ENCODE peak calls at places on chromosomes 11 and 22, in eight cellular contexts. R is endothelial cell of umbilical vein, X is uterus, V is stomach, M is heart right ventricle, Z is esophagus muscularis mucosa, C is testis, K is mesenchymal stem cell. S is an unnamed sample.

GRCh38 chr11:119728226-119728626 is 774 bp downstream of the NECTIN1 start:
- DNase-seq in R (peak; percentile 14), X (no peak), V (no peak), M (no peak), Z (no peak), C (no peak), K (peak; percentile 22), S (no peak)

GRCh38 chr11:19832166-19832750 is 119.6 kb downstream of the NAV2 start:
- DNase-seq in R (no peak), X (no peak), V (no peak), M (no peak), Z (no peak), C (no peak), K (no peak), S (no peak)

GRCh38 chr11:9130297-9130696 is 38.9 kb upstream of the SCUBE2 start:
- DNase-seq in R (no peak), X (no peak), V (no peak), M (no peak), Z (no peak), C (no peak), K (no peak), S (no peak)

GRCh38 chr11:120547301-120547700 is 35.8 kb downstream of the GRIK4 start:
- DNase-seq in R (no peak), X (no peak), V (no peak), M (no peak), Z (no peak), C (no peak), K (peak; percentile 85), S (no peak)

GRCh38 chr11:84675631-84676030 is 951.5 kb downstream of the DLG2 start:
- DNase-seq in R (no peak), X (no peak), V (no peak), M (no peak), Z (no peak), C (no peak), K (no peak), S (no peak)

GRCh38 chr22:47322854-47323253 is 560.4 kb downstream of the TBC1D22A start:
- DNase-seq in R (no peak), X (no peak), V (no peak), M (no peak), Z (peak; percentile 45), C (no peak), K (no peak), S (no peak)

GRCh38 chr11:33997473-33998347 is 53.8 kb upstream of the CAPRIN1 start:
- DNase-seq in R (no peak), X (no peak), V (no peak), M (no peak), Z (no peak), C (no peak), K (peak; percentile 16), S (no peak)

GRCh38 chr11:76735841-76736240 is 47.3 kb upstream of the TSKU start:
- DNase-seq in R (no peak), X (no peak), V (no peak), M (no peak), Z (no peak), C (no peak), K (no peak), S (no peak)

GRCh38 chr11:102197759-102198158 is 87.5 kb downstream of the YAP1 start:
- DNase-seq in R (no peak), X (no peak), V (no peak), M (no peak), Z (no peak), C (no peak), K (no peak), S (no peak)

GRCh38 chr11:10998674-10999073 is 140.8 kb upstream of the ZBED5 start:
- DNase-seq in R (no peak), X (no peak), V (no peak), M (no peak), Z (no peak), C (no peak), K (no peak), S (no peak)

DNA sequence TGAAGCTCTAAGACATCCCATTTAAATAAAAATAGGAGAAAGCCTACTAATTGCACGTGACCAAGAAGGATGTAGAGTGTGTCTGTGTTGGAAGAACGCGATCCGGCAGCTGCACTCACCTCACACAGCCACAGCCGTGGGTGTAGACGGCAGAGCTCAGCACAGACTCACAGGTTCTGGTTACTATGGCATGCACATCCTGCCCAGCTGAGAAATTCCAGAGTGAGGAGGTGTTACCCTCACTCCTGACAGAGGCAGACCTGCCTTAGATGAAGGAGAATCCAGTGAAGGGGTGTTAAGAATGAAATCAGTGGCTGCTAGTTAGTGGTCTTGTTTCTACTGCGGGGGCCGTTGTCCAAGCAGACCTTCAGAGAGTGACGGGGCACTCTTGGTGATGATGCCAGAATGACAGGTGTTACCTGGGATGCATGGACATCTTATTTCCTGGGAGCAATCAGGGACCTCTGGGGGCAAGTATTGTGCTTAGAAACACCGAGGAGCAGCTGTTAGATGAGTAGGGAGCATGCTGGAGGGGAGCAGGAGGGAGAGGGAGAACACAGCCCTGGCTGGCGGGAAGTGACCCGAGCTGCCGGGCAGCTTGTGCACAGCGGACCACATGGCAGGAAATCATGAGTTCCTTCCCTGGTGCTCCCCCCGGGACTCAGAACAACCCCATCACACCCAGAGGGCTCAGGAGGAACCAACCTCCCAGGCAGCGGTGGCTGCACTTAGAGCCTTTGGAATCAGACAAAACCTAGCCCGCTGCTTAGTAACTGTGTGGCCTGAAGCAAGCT is 12.3 kb downstream of the KCNJ5 start:
- DNase-seq in R (no peak), X (no peak), V (no peak), M (no peak), Z (no peak), C (no peak), K (no peak), S (no peak)
- H3K4me3 ChIP-seq in R (no peak overlapping the region), X (no peak overlapping the region), V (no peak overlapping the region), M (no peak overlapping the region), Z (no peak overlapping the region), C (no peak overlapping the region), K (no peak overlapping the region), S (no peak overlapping the region)

DNA sequence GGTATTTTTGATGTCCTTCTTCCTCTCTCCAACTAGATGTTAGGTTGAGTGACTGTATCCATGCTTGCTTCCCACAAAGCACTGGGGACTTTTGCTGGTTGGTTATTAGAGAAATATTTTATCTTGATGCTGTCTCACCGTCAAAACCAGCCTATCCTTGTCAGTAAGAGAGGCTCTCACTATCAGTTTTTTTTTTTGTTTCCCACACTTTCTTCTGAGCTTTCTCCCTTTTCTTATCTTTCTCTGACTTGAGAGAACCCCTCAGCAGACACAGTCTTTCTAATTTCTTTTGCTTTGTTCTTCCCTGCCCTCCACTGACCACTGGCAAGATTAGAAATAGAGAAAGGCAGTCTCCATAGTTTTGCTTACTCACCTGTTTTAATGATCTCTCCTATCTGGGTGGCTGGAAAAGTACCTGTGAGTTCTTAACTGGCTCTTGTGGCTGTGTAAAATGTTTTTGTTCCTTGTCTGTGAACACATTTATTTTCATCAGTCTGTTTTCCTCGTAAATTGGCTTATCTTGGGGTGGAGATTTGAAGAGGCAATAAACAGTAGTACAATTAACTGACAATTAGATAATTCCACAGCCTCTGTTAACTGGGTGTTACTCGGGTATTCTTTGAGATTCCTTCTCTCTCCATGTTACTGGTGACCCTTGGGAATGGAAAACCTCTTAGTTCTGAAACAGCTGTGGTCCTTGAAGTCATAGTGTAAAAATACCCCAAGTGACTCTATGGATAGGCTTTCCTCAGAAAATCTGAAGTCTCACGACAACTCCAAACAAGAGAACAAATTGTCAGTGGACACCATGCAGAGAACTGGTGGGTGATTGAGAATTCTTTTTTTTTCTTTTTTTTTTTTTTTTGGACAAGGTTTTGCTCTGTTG is at the start of gene NXPE1:
- DNase-seq in R (no peak), X (no peak), V (no peak), M (no peak), Z (no peak), C (no peak), K (no peak), S (no peak)
- H3K27ac ChIP-seq in R (no peak within 1 kb of the TSS), X (no peak within 1 kb of the TSS), V (no peak within 1 kb of the TSS), M (no peak within 1 kb of the TSS), Z (no peak within 1 kb of the TSS), C (no peak within 1 kb of the TSS), K (no peak within 1 kb of the TSS), S (no peak within 1 kb of the TSS)

GRCh38 chr11:36361901-36362391 is 65.9 kb downstream of the PRR5L start:
- DNase-seq in R (no peak), X (no peak), V (no peak), M (no peak), Z (no peak), C (peak; percentile 23), K (peak; percentile 92), S (peak; percentile 81)
- H3K4me3 ChIP-seq in R (no peak overlapping the region), X (no peak overlapping the region), V (no peak overlapping the region), M (peak overlapping the region; percentile 20), Z (no peak overlapping the region), C (no peak overlapping the region), K (no peak overlapping the region), S (no peak overlapping the region)

DNA sequence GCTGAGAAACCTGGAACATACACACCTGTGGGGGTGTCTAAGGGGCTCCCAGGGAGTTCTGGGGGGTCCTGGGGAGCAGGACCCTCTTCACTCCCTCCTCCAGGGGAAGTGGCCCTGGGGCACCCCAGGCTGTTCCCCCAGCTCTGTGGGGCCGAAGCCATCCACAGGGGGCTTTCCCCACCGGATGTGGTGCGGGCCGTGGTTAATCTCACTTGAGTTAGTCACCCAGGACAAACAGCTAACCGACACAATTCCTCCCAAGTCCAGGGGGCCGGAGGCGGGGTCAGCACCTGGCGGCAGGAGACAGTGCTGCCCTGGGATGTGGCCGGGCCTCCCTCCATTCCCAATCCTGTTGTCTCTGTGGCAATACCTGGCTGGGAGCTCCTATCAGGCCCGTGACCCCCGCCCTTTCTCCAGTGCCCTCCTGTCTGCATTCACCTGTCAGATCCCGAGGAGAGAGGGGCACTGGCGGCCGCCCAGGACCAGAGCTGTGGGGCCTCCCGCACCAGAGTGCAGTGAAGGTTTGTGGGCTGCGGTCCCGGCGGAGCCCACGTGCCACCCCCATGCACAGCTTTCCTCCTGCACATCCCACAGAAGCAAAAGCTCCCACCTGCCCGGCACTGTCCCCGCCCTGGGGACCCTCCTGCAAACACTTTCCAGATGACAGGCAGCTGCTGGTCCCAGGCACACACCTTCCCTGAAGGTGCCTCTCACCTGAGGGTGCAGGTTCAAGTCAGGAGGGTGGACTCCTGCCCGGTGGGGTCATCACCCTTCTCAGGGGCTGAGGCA is 5.2 kb upstream of the MUC5AC start:
- DNase-seq in R (no peak), X (no peak), V (peak; percentile 72), M (no peak), Z (no peak), C (peak; percentile 10), K (peak; percentile 38), S (no peak)
- H3K27ac ChIP-seq in R (no peak overlapping the region), X (no peak overlapping the region), V (peak overlapping the region; percentile 70), M (no peak overlapping the region), Z (no peak overlapping the region), C (no peak overlapping the region), K (peak overlapping the region; percentile 77), S (no peak overlapping the region)

DNA sequence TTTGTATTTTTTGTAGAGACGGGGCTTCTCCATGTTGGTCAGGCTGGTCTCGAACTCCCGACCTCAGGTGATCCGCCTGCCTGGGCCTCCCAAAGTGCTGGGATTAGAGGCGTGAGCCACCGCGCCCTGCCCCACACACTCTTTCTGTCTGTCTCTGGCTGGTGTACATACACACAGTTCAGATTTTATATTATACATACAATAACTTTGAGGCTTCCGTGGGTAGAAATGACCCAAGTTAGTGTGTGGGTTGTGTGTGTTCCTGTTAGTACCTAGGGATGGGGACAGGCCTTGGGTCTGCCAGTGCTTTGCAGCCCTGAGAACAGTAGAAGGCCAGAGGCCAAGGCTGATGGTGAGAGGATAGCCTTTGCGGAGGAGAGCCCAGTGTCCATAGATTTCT is 2.8 kb downstream of the ZBTB16 start:
- DNase-seq in R (no peak), X (no peak), V (no peak), M (no peak), Z (no peak), C (no peak), K (no peak), S (no peak)
- H3K4me3 ChIP-seq in R (no peak overlapping the region), X (peak overlapping the region; percentile 98), V (peak overlapping the region; percentile 97), M (no peak overlapping the region), Z (peak overlapping the region; percentile 99), C (no peak overlapping the region), K (no peak overlapping the region), S (peak overlapping the region; percentile 6)

GRCh38 chr11:58286249-58286648 is 18.2 kb upstream of the OR10W1 start:
- DNase-seq in R (peak; percentile 53), X (no peak), V (no peak), M (no peak), Z (no peak), C (peak; percentile 39), K (peak; percentile 5), S (no peak)
- H3K27ac ChIP-seq in R (no peak overlapping the region), X (no peak overlapping the region), V (no peak overlapping the region), M (no peak overlapping the region), Z (no peak overlapping the region), C (no peak overlapping the region), K (no peak overlapping the region), S (no peak overlapping the region)

S was measured in aorta.